ENCODE peak calls at places on chromosomes 4 and X, in five cellular contexts. Y, Z, L, N and F are unnamed samples.

GRCh38 chr4:94939791-94940530 is 182.2 kb downstream of the BMPR1B start:
- DNase-seq in Y (no peak), Z (no peak), L (no peak), N (peak; percentile 30), F (no peak)

GRCh38 chr4:113810906-113811305 is 49.4 kb upstream of the CAMK2D start:
- DNase-seq in Y (no peak), Z (no peak), L (no peak), N (peak; percentile 76), F (no peak)

GRCh38 chrX:45264865-45265264 is 64.2 kb upstream of the DIPK2B start:
- DNase-seq in Y (no peak), Z (no peak), L (no peak), N (no peak), F (no peak)

GRCh38 chr4:17760602-17761001 is 20.8 kb downstream of the FAM184B start:
- DNase-seq in Y (no peak), Z (no peak), L (no peak), N (no peak), F (no peak)

GRCh38 chr4:151099976-151100417 is 569 bp downstream of the RPS3A start:
- DNase-seq in Y (no peak), Z (no peak), L (peak; percentile 15), N (peak; percentile 47), F (no peak)

GRCh38 chr4:114005569-114006442 is 26.4 kb upstream of the ARSJ start:
- DNase-seq in Y (no peak), Z (peak; percentile 60), L (no peak), N (peak; percentile 83), F (no peak)

GRCh38 chr4:116126794-116127193 is 958.6 kb downstream of the TRAM1L1 start:
- DNase-seq in Y (no peak), Z (no peak), L (no peak), N (no peak), F (no peak)

GRCh38 chr4:94406668-94407437 is 44.9 kb upstream of the PDLIM5 start:
- DNase-seq in Y (peak; percentile 35), Z (peak; percentile 49), L (peak; percentile 69), N (peak; percentile 96), F (no peak)

GRCh38 chrX:111445485-111445884 is 33.5 kb upstream of the DCX start:
- DNase-seq in Y (no peak), Z (no peak), L (peak; percentile 71), N (peak; percentile 50), F (peak; percentile 11)

GRCh38 chr4:168071304-168071703 is 21.0 kb upstream of the ANXA10 start:
- DNase-seq in Y (no peak), Z (no peak), L (no peak), N (no peak), F (no peak)